ENCODE peak calls at places on chromosomes 7 and 10, in nine cellular contexts. One of them, this sample, is unnamed.

GRCh38 chr7:127557803-127558202 is 27.6 kb downstream of the GCC1 start:
- DNase-seq in Peyer's patch: no peak
- DNase-seq in stimulated activated CD4-positive, alpha-beta T cell treated with anti-CD3 and anti-CD28 coated beads, Interleukin-4, amount 100 ng/mL, for 1 hour: no peak
- DNase-seq in Daoy: no peak
- DNase-seq in DMS153: no peak
- DNase-seq in transverse colon: no peak
- DNase-seq in PC-9: no peak
- DNase-seq in AG09319: no peak
- DNase-seq in HuH-7: no peak
- DNase-seq in this sample: no peak

GRCh38 chr7:134016223-134016941 is 110.8 kb upstream of the LRGUK start:
- DNase-seq in Daoy: peak
- DNase-seq in AG09319: no peak
- DNase-seq in HuH-7: peak
- DNase-seq in DMS153: no peak
- DNase-seq in transverse colon: peak
- DNase-seq in PC-9: no peak
- DNase-seq in Peyer's patch: no peak
- DNase-seq in stimulated activated CD4-positive, alpha-beta T cell treated with anti-CD3 and anti-CD28 coated beads, Interleukin-4, amount 100 ng/mL, for 1 hour: no peak
- DNase-seq in this sample: no peak

GRCh38 chr7:129665013-129665401 is 53.5 kb downstream of the NRF1 start:
- DNase-seq in AG09319: peak
- DNase-seq in PC-9: peak
- DNase-seq in HuH-7: no peak
- DNase-seq in DMS153: no peak
- DNase-seq in Peyer's patch: no peak
- DNase-seq in Daoy: peak
- DNase-seq in transverse colon: no peak
- DNase-seq in stimulated activated CD4-positive, alpha-beta T cell treated with anti-CD3 and anti-CD28 coated beads, Interleukin-4, amount 100 ng/mL, for 1 hour: no peak
- DNase-seq in this sample: no peak

GRCh38 chr7:140200102-140200989 is 23.6 kb upstream of the KDM7A start:
- DNase-seq in Peyer's patch: no peak
- DNase-seq in PC-9: peak
- DNase-seq in HuH-7: no peak
- DNase-seq in Daoy: peak
- DNase-seq in AG09319: no peak
- DNase-seq in transverse colon: peak
- DNase-seq in stimulated activated CD4-positive, alpha-beta T cell treated with anti-CD3 and anti-CD28 coated beads, Interleukin-4, amount 100 ng/mL, for 1 hour: no peak
- DNase-seq in DMS153: no peak
- DNase-seq in this sample: no peak

GRCh38 chr10:31751401-31752080 is 177.1 kb downstream of the ARHGAP12 start:
- DNase-seq in transverse colon: no peak
- DNase-seq in stimulated activated CD4-positive, alpha-beta T cell treated with anti-CD3 and anti-CD28 coated beads, Interleukin-4, amount 100 ng/mL, for 1 hour: no peak
- DNase-seq in AG09319: no peak
- DNase-seq in Peyer's patch: no peak
- DNase-seq in Daoy: no peak
- DNase-seq in DMS153: no peak
- DNase-seq in HuH-7: no peak
- DNase-seq in PC-9: no peak
- DNase-seq in this sample: no peak

GRCh38 chr10:10658157-10658556 is 359.5 kb upstream of the CELF2 start:
- DNase-seq in stimulated activated CD4-positive, alpha-beta T cell treated with anti-CD3 and anti-CD28 coated beads, Interleukin-4, amount 100 ng/mL, for 1 hour: no peak
- DNase-seq in PC-9: no peak
- DNase-seq in DMS153: no peak
- DNase-seq in HuH-7: no peak
- DNase-seq in Daoy: no peak
- DNase-seq in transverse colon: no peak
- DNase-seq in AG09319: no peak
- DNase-seq in Peyer's patch: no peak
- DNase-seq in this sample: no peak

GRCh38 chr10:102998508-102998907 is 80.4 kb downstream of the CNNM2 start:
- DNase-seq in HuH-7: no peak
- DNase-seq in AG09319: no peak
- DNase-seq in transverse colon: no peak
- DNase-seq in DMS153: no peak
- DNase-seq in Peyer's patch: no peak
- DNase-seq in PC-9: no peak
- DNase-seq in stimulated activated CD4-positive, alpha-beta T cell treated with anti-CD3 and anti-CD28 coated beads, Interleukin-4, amount 100 ng/mL, for 1 hour: no peak
- DNase-seq in Daoy: peak
- DNase-seq in this sample: no peak

GRCh38 chr7:74420006-74420405 is 33.7 kb upstream of the GTF2IRD1 start:
- DNase-seq in stimulated activated CD4-positive, alpha-beta T cell treated with anti-CD3 and anti-CD28 coated beads, Interleukin-4, amount 100 ng/mL, for 1 hour: no peak
- DNase-seq in AG09319: no peak
- DNase-seq in Peyer's patch: no peak
- DNase-seq in Daoy: no peak
- DNase-seq in DMS153: no peak
- DNase-seq in transverse colon: no peak
- DNase-seq in HuH-7: no peak
- DNase-seq in PC-9: no peak
- DNase-seq in this sample: no peak

GRCh38 chr10:61623101-61623500 is 39.6 kb upstream of the CABCOCO1 start:
- DNase-seq in Peyer's patch: no peak
- DNase-seq in transverse colon: no peak
- DNase-seq in DMS153: peak
- DNase-seq in PC-9: no peak
- DNase-seq in AG09319: no peak
- DNase-seq in Daoy: no peak
- DNase-seq in stimulated activated CD4-positive, alpha-beta T cell treated with anti-CD3 and anti-CD28 coated beads, Interleukin-4, amount 100 ng/mL, for 1 hour: no peak
- DNase-seq in HuH-7: no peak
- DNase-seq in this sample: no peak

GRCh38 chr10:75717126-75717916 is 285.9 kb downstream of the LRMDA start:
- DNase-seq in DMS153: no peak
- DNase-seq in Peyer's patch: no peak
- DNase-seq in stimulated activated CD4-positive, alpha-beta T cell treated with anti-CD3 and anti-CD28 coated beads, Interleukin-4, amount 100 ng/mL, for 1 hour: no peak
- DNase-seq in transverse colon: no peak
- DNase-seq in Daoy: peak
- DNase-seq in HuH-7: no peak
- DNase-seq in PC-9: no peak
- DNase-seq in AG09319: no peak
- DNase-seq in this sample: no peak

GRCh38 chr10:103736763-103737162 is 118.6 kb downstream of the SH3PXD2A start:
- DNase-seq in DMS153: peak
- DNase-seq in AG09319: no peak
- DNase-seq in stimulated activated CD4-positive, alpha-beta T cell treated with anti-CD3 and anti-CD28 coated beads, Interleukin-4, amount 100 ng/mL, for 1 hour: no peak
- DNase-seq in Daoy: peak
- DNase-seq in transverse colon: no peak
- DNase-seq in PC-9: peak
- DNase-seq in Peyer's patch: no peak
- DNase-seq in HuH-7: no peak
- DNase-seq in this sample: no peak

GRCh38 chr10:88101666-88102065 is 238.2 kb downstream of the PTEN start:
- DNase-seq in PC-9: no peak
- DNase-seq in stimulated activated CD4-positive, alpha-beta T cell treated with anti-CD3 and anti-CD28 coated beads, Interleukin-4, amount 100 ng/mL, for 1 hour: no peak
- DNase-seq in Daoy: no peak
- DNase-seq in Peyer's patch: no peak
- DNase-seq in AG09319: no peak
- DNase-seq in transverse colon: no peak
- DNase-seq in DMS153: no peak
- DNase-seq in HuH-7: no peak
- DNase-seq in this sample: no peak

GRCh38 chr7:4245866-4246470 is 436.1 kb upstream of the FOXK1 start:
- DNase-seq in Daoy: no peak
- DNase-seq in stimulated activated CD4-positive, alpha-beta T cell treated with anti-CD3 and anti-CD28 coated beads, Interleukin-4, amount 100 ng/mL, for 1 hour: no peak
- DNase-seq in DMS153: no peak
- DNase-seq in Peyer's patch: no peak
- DNase-seq in HuH-7: no peak
- DNase-seq in PC-9: peak
- DNase-seq in AG09319: no peak
- DNase-seq in transverse colon: no peak
- DNase-seq in this sample: no peak

This sample was measured in stimulated activated naive CD4-positive, alpha-beta T cell treated with Interleukin-2 at 50 U/mL for 16 hours.